ENCODE peak calls at places on chromosomes 2 and 18, in six cellular contexts. One of them, this sample, is unnamed.

GRCh38 chr2:506866-507265 is 170.3 kb downstream of the TMEM18 start:
- DNase-seq in stimulated activated CD4-positive, alpha-beta T cell treated with anti-CD3 and anti-CD28 coated beads, Interleukin-15, amount 100 ng/mL, for 1 hour: no peak
- DNase-seq in DMS153: no peak
- DNase-seq in fibroblast of pulmonary artery: no peak
- DNase-seq in EH: no peak
- DNase-seq in NCI-H1092 treated with DMSO at 0.1 percent for 48 hours: no peak
- DNase-seq in this sample: no peak

GRCh38 chr2:73931531-73932500 is 5.1 kb downstream of the DGUOK start:
- DNase-seq in stimulated activated CD4-positive, alpha-beta T cell treated with anti-CD3 and anti-CD28 coated beads, Interleukin-15, amount 100 ng/mL, for 1 hour: no peak
- DNase-seq in DMS153: no peak
- DNase-seq in fibroblast of pulmonary artery: no peak
- DNase-seq in EH: peak
- DNase-seq in NCI-H1092 treated with DMSO at 0.1 percent for 48 hours: no peak
- DNase-seq in this sample: peak

GRCh38 chr2:37349376-37349775 is 4.9 kb downstream of the QPCT start:
- DNase-seq in stimulated activated CD4-positive, alpha-beta T cell treated with anti-CD3 and anti-CD28 coated beads, Interleukin-15, amount 100 ng/mL, for 1 hour: no peak
- DNase-seq in DMS153: peak
- DNase-seq in fibroblast of pulmonary artery: no peak
- DNase-seq in EH: no peak
- DNase-seq in NCI-H1092 treated with DMSO at 0.1 percent for 48 hours: peak
- DNase-seq in this sample: peak

GRCh38 chr2:98140210-98140609 is 53.2 kb downstream of the VWA3B start:
- DNase-seq in stimulated activated CD4-positive, alpha-beta T cell treated with anti-CD3 and anti-CD28 coated beads, Interleukin-15, amount 100 ng/mL, for 1 hour: no peak
- DNase-seq in DMS153: no peak
- DNase-seq in fibroblast of pulmonary artery: peak
- DNase-seq in EH: peak
- DNase-seq in NCI-H1092 treated with DMSO at 0.1 percent for 48 hours: peak
- DNase-seq in this sample: no peak

GRCh38 chr2:9103663-9104277 is 100.3 kb upstream of the MBOAT2 start:
- DNase-seq in stimulated activated CD4-positive, alpha-beta T cell treated with anti-CD3 and anti-CD28 coated beads, Interleukin-15, amount 100 ng/mL, for 1 hour: no peak
- DNase-seq in DMS153: no peak
- DNase-seq in fibroblast of pulmonary artery: no peak
- DNase-seq in EH: no peak
- DNase-seq in NCI-H1092 treated with DMSO at 0.1 percent for 48 hours: no peak
- DNase-seq in this sample: no peak

GRCh38 chr2:44802409-44803099 is 138.9 kb upstream of the SIX3 start:
- DNase-seq in stimulated activated CD4-positive, alpha-beta T cell treated with anti-CD3 and anti-CD28 coated beads, Interleukin-15, amount 100 ng/mL, for 1 hour: no peak
- DNase-seq in DMS153: no peak
- DNase-seq in fibroblast of pulmonary artery: no peak
- DNase-seq in EH: no peak
- DNase-seq in NCI-H1092 treated with DMSO at 0.1 percent for 48 hours: no peak
- DNase-seq in this sample: peak

GRCh38 chr2:60496976-60497375 is 56.5 kb downstream of the BCL11A start:
- DNase-seq in stimulated activated CD4-positive, alpha-beta T cell treated with anti-CD3 and anti-CD28 coated beads, Interleukin-15, amount 100 ng/mL, for 1 hour: no peak
- DNase-seq in DMS153: no peak
- DNase-seq in fibroblast of pulmonary artery: no peak
- DNase-seq in EH: no peak
- DNase-seq in NCI-H1092 treated with DMSO at 0.1 percent for 48 hours: no peak
- DNase-seq in this sample: no peak

GRCh38 chr2:239375278-239376061 is 25.4 kb downstream of the HDAC4 start:
- DNase-seq in stimulated activated CD4-positive, alpha-beta T cell treated with anti-CD3 and anti-CD28 coated beads, Interleukin-15, amount 100 ng/mL, for 1 hour: no peak
- DNase-seq in DMS153: no peak
- DNase-seq in fibroblast of pulmonary artery: no peak
- DNase-seq in EH: no peak
- DNase-seq in NCI-H1092 treated with DMSO at 0.1 percent for 48 hours: no peak
- DNase-seq in this sample: no peak

GRCh38 chr18:905948-906415 is 1.3 kb downstream of the ADCYAP1 start:
- DNase-seq in stimulated activated CD4-positive, alpha-beta T cell treated with anti-CD3 and anti-CD28 coated beads, Interleukin-15, amount 100 ng/mL, for 1 hour: no peak
- DNase-seq in DMS153: no peak
- DNase-seq in fibroblast of pulmonary artery: no peak
- DNase-seq in EH: no peak
- DNase-seq in NCI-H1092 treated with DMSO at 0.1 percent for 48 hours: peak
- DNase-seq in this sample: no peak

GRCh38 chr18:12015697-12016062 is 34.4 kb downstream of the IMPA2 start:
- DNase-seq in stimulated activated CD4-positive, alpha-beta T cell treated with anti-CD3 and anti-CD28 coated beads, Interleukin-15, amount 100 ng/mL, for 1 hour: no peak
- DNase-seq in DMS153: no peak
- DNase-seq in fibroblast of pulmonary artery: no peak
- DNase-seq in EH: peak
- DNase-seq in NCI-H1092 treated with DMSO at 0.1 percent for 48 hours: no peak
- DNase-seq in this sample: peak

GRCh38 chr2:85906748-85907147 is 18.0 kb upstream of the ST3GAL5 start:
- DNase-seq in stimulated activated CD4-positive, alpha-beta T cell treated with anti-CD3 and anti-CD28 coated beads, Interleukin-15, amount 100 ng/mL, for 1 hour: no peak
- DNase-seq in DMS153: no peak
- DNase-seq in fibroblast of pulmonary artery: no peak
- DNase-seq in EH: no peak
- DNase-seq in NCI-H1092 treated with DMSO at 0.1 percent for 48 hours: no peak
- DNase-seq in this sample: no peak

GRCh38 chr2:174694196-174694878 is 69.9 kb downstream of the CHRNA1 start:
- DNase-seq in stimulated activated CD4-positive, alpha-beta T cell treated with anti-CD3 and anti-CD28 coated beads, Interleukin-15, amount 100 ng/mL, for 1 hour: no peak
- DNase-seq in DMS153: no peak
- DNase-seq in fibroblast of pulmonary artery: no peak
- DNase-seq in EH: no peak
- DNase-seq in NCI-H1092 treated with DMSO at 0.1 percent for 48 hours: no peak
- DNase-seq in this sample: peak

GRCh38 chr2:132609101-132609890 is 60.7 kb downstream of the LYPD1 start:
- DNase-seq in stimulated activated CD4-positive, alpha-beta T cell treated with anti-CD3 and anti-CD28 coated beads, Interleukin-15, amount 100 ng/mL, for 1 hour: no peak
- DNase-seq in DMS153: no peak
- DNase-seq in fibroblast of pulmonary artery: no peak
- DNase-seq in EH: no peak
- DNase-seq in NCI-H1092 treated with DMSO at 0.1 percent for 48 hours: peak
- DNase-seq in this sample: no peak

GRCh38 chr2:149715005-149715592 is 127.5 kb upstream of the MMADHC start:
- DNase-seq in stimulated activated CD4-positive, alpha-beta T cell treated with anti-CD3 and anti-CD28 coated beads, Interleukin-15, amount 100 ng/mL, for 1 hour: no peak
- DNase-seq in DMS153: no peak
- DNase-seq in fibroblast of pulmonary artery: peak
- DNase-seq in EH: peak
- DNase-seq in NCI-H1092 treated with DMSO at 0.1 percent for 48 hours: no peak
- DNase-seq in this sample: peak

GRCh38 chr2:202042444-202042843 is 8.8 kb downstream of the FZD7 start:
- DNase-seq in stimulated activated CD4-positive, alpha-beta T cell treated with anti-CD3 and anti-CD28 coated beads, Interleukin-15, amount 100 ng/mL, for 1 hour: no peak
- DNase-seq in DMS153: no peak
- DNase-seq in fibroblast of pulmonary artery: no peak
- DNase-seq in EH: no peak
- DNase-seq in NCI-H1092 treated with DMSO at 0.1 percent for 48 hours: no peak
- DNase-seq in this sample: peak

GRCh38 chr2:43927442-43927841 is 68.3 kb downstream of the LRPPRC start:
- DNase-seq in stimulated activated CD4-positive, alpha-beta T cell treated with anti-CD3 and anti-CD28 coated beads, Interleukin-15, amount 100 ng/mL, for 1 hour: no peak
- DNase-seq in DMS153: no peak
- DNase-seq in fibroblast of pulmonary artery: no peak
- DNase-seq in EH: no peak
- DNase-seq in NCI-H1092 treated with DMSO at 0.1 percent for 48 hours: no peak
- DNase-seq in this sample: no peak

GRCh38 chr2:8224679-8225181 is 457.1 kb upstream of the ID2 start:
- DNase-seq in stimulated activated CD4-positive, alpha-beta T cell treated with anti-CD3 and anti-CD28 coated beads, Interleukin-15, amount 100 ng/mL, for 1 hour: no peak
- DNase-seq in DMS153: no peak
- DNase-seq in fibroblast of pulmonary artery: no peak
- DNase-seq in EH: no peak
- DNase-seq in NCI-H1092 treated with DMSO at 0.1 percent for 48 hours: no peak
- DNase-seq in this sample: no peak

GRCh38 chr2:128635361-128635900 is 316.8 kb upstream of the HS6ST1 start:
- DNase-seq in stimulated activated CD4-positive, alpha-beta T cell treated with anti-CD3 and anti-CD28 coated beads, Interleukin-15, amount 100 ng/mL, for 1 hour: no peak
- DNase-seq in DMS153: no peak
- DNase-seq in fibroblast of pulmonary artery: no peak
- DNase-seq in EH: peak
- DNase-seq in NCI-H1092 treated with DMSO at 0.1 percent for 48 hours: no peak
- DNase-seq in this sample: no peak